ENCODE peak calls at places on chromosomes 11 and 22, in seven cellular contexts. One of them, this sample, is unnamed.

GRCh38 chr11:64118871-64119495 is 46.9 kb downstream of the MACROD1 start:
- DNase-seq in coronary artery: no peak
- DNase-seq in fibroblast of pulmonary artery: no peak
- DNase-seq in sigmoid colon: no peak
- DNase-seq in uterus: no peak
- DNase-seq in CD4-positive, alpha-beta memory T cell: no peak
- DNase-seq in kidney: no peak
- DNase-seq in this sample: no peak

GRCh38 chr22:38567531-38568245 is 2.3 kb downstream of the DMC1 start:
- DNase-seq in fibroblast of pulmonary artery: no peak
- DNase-seq in kidney: no peak
- DNase-seq in coronary artery: no peak
- DNase-seq in uterus: no peak
- DNase-seq in sigmoid colon: no peak
- DNase-seq in CD4-positive, alpha-beta memory T cell: no peak
- DNase-seq in this sample: no peak

GRCh38 chr11:70247710-70248072 is 22.8 kb upstream of the PPFIA1 start:
- DNase-seq in kidney: no peak
- DNase-seq in fibroblast of pulmonary artery: no peak
- DNase-seq in uterus: no peak
- DNase-seq in sigmoid colon: no peak
- DNase-seq in CD4-positive, alpha-beta memory T cell: no peak
- DNase-seq in coronary artery: no peak
- DNase-seq in this sample: peak

GRCh38 chr22:30940655-30941362 is 27.8 kb downstream of the MORC2 start:
- DNase-seq in fibroblast of pulmonary artery: no peak
- DNase-seq in kidney: no peak
- DNase-seq in coronary artery: no peak
- DNase-seq in uterus: no peak
- DNase-seq in CD4-positive, alpha-beta memory T cell: peak
- DNase-seq in sigmoid colon: no peak
- DNase-seq in this sample: no peak

GRCh38 chr22:27853404-27853803 is 51.8 kb upstream of the MN1 start:
- DNase-seq in fibroblast of pulmonary artery: peak
- DNase-seq in uterus: no peak
- DNase-seq in kidney: no peak
- DNase-seq in CD4-positive, alpha-beta memory T cell: no peak
- DNase-seq in coronary artery: no peak
- DNase-seq in sigmoid colon: peak
- DNase-seq in this sample: no peak

GRCh38 chr11:46513934-46514342 is 79.9 kb downstream of the AMBRA1 start:
- DNase-seq in uterus: peak
- DNase-seq in fibroblast of pulmonary artery: peak
- DNase-seq in kidney: peak
- DNase-seq in coronary artery: no peak
- DNase-seq in CD4-positive, alpha-beta memory T cell: no peak
- DNase-seq in sigmoid colon: peak
- DNase-seq in this sample: no peak

GRCh38 chr11:60844045-60844869 is 2.3 kb downstream of the CCDC86 start:
- DNase-seq in sigmoid colon: no peak
- DNase-seq in CD4-positive, alpha-beta memory T cell: no peak
- DNase-seq in uterus: no peak
- DNase-seq in fibroblast of pulmonary artery: no peak
- DNase-seq in coronary artery: no peak
- DNase-seq in kidney: no peak
- DNase-seq in this sample: no peak

GRCh38 chr11:2270322-2271076 is at the start of gene ASCL2:
- DNase-seq in CD4-positive, alpha-beta memory T cell: no peak
- DNase-seq in fibroblast of pulmonary artery: no peak
- DNase-seq in uterus: no peak
- DNase-seq in sigmoid colon: no peak
- DNase-seq in coronary artery: peak
- DNase-seq in kidney: no peak
- DNase-seq in this sample: no peak

GRCh38 chr11:7688238-7688826 is 15.0 kb upstream of the CYB5R2 start:
- DNase-seq in fibroblast of pulmonary artery: peak
- DNase-seq in coronary artery: no peak
- DNase-seq in sigmoid colon: no peak
- DNase-seq in uterus: no peak
- DNase-seq in kidney: no peak
- DNase-seq in CD4-positive, alpha-beta memory T cell: peak
- DNase-seq in this sample: no peak

GRCh38 chr22:30763815-30764686 is 69.4 kb downstream of the OSBP2 start:
- DNase-seq in CD4-positive, alpha-beta memory T cell: peak
- DNase-seq in sigmoid colon: no peak
- DNase-seq in coronary artery: no peak
- DNase-seq in kidney: no peak
- DNase-seq in uterus: no peak
- DNase-seq in fibroblast of pulmonary artery: peak
- DNase-seq in this sample: peak

GRCh38 chr11:33490842-33491370 is 209.7 kb downstream of the C11orf91 start:
- DNase-seq in coronary artery: no peak
- DNase-seq in sigmoid colon: no peak
- DNase-seq in CD4-positive, alpha-beta memory T cell: no peak
- DNase-seq in fibroblast of pulmonary artery: no peak
- DNase-seq in uterus: no peak
- DNase-seq in kidney: no peak
- DNase-seq in this sample: no peak

GRCh38 chr11:119832132-119832531 is 103.1 kb upstream of the NECTIN1 start:
- DNase-seq in kidney: no peak
- DNase-seq in sigmoid colon: no peak
- DNase-seq in CD4-positive, alpha-beta memory T cell: no peak
- DNase-seq in coronary artery: no peak
- DNase-seq in uterus: no peak
- DNase-seq in fibroblast of pulmonary artery: no peak
- DNase-seq in this sample: no peak

GRCh38 chr22:19376247-19376646 is 55.3 kb downstream of the HIRA start:
- DNase-seq in coronary artery: peak
- DNase-seq in CD4-positive, alpha-beta memory T cell: no peak
- DNase-seq in kidney: no peak
- DNase-seq in uterus: no peak
- DNase-seq in sigmoid colon: no peak
- DNase-seq in fibroblast of pulmonary artery: no peak
- DNase-seq in this sample: no peak

GRCh38 chr11:64255135-64256128 is 4.1 kb downstream of the PLCB3 start:
- DNase-seq in fibroblast of pulmonary artery: no peak
- DNase-seq in CD4-positive, alpha-beta memory T cell: no peak
- DNase-seq in sigmoid colon: no peak
- DNase-seq in uterus: no peak
- DNase-seq in coronary artery: no peak
- DNase-seq in kidney: peak
- DNase-seq in this sample: no peak

GRCh38 chr11:95690100-95690499 is 99.5 kb downstream of the FAM76B start:
- DNase-seq in CD4-positive, alpha-beta memory T cell: no peak
- DNase-seq in uterus: no peak
- DNase-seq in fibroblast of pulmonary artery: no peak
- DNase-seq in coronary artery: no peak
- DNase-seq in kidney: no peak
- DNase-seq in sigmoid colon: no peak
- DNase-seq in this sample: no peak

GRCh38 chr11:65410936-65411680 is 11.5 kb upstream of the NEAT1 start:
- DNase-seq in CD4-positive, alpha-beta memory T cell: no peak
- DNase-seq in sigmoid colon: peak
- DNase-seq in fibroblast of pulmonary artery: no peak
- DNase-seq in kidney: peak
- DNase-seq in uterus: no peak
- DNase-seq in coronary artery: no peak
- DNase-seq in this sample: no peak

GRCh38 chr11:124194696-124195418 is 11.7 kb downstream of the OR10D3 start:
- DNase-seq in CD4-positive, alpha-beta memory T cell: peak
- DNase-seq in kidney: no peak
- DNase-seq in fibroblast of pulmonary artery: peak
- DNase-seq in uterus: no peak
- DNase-seq in coronary artery: no peak
- DNase-seq in sigmoid colon: no peak
- DNase-seq in this sample: no peak

GRCh38 chr11:68044898-68045351 is 6.1 kb downstream of the TCIRG1 start:
- DNase-seq in kidney: no peak
- DNase-seq in coronary artery: peak
- DNase-seq in CD4-positive, alpha-beta memory T cell: no peak
- DNase-seq in sigmoid colon: no peak
- DNase-seq in fibroblast of pulmonary artery: no peak
- DNase-seq in uterus: no peak
- DNase-seq in this sample: no peak

GRCh38 chr22:27137809-27138400 is 480.5 kb downstream of the MIAT start:
- DNase-seq in fibroblast of pulmonary artery: no peak
- DNase-seq in kidney: no peak
- DNase-seq in CD4-positive, alpha-beta memory T cell: no peak
- DNase-seq in uterus: no peak
- DNase-seq in coronary artery: no peak
- DNase-seq in sigmoid colon: no peak
- DNase-seq in this sample: no peak

GRCh38 chr22:44530106-44530505 is 32.1 kb upstream of the RTL6 start:
- DNase-seq in coronary artery: no peak
- DNase-seq in uterus: no peak
- DNase-seq in sigmoid colon: no peak
- DNase-seq in CD4-positive, alpha-beta memory T cell: no peak
- DNase-seq in fibroblast of pulmonary artery: no peak
- DNase-seq in kidney: no peak
- DNase-seq in this sample: no peak

DNA sequence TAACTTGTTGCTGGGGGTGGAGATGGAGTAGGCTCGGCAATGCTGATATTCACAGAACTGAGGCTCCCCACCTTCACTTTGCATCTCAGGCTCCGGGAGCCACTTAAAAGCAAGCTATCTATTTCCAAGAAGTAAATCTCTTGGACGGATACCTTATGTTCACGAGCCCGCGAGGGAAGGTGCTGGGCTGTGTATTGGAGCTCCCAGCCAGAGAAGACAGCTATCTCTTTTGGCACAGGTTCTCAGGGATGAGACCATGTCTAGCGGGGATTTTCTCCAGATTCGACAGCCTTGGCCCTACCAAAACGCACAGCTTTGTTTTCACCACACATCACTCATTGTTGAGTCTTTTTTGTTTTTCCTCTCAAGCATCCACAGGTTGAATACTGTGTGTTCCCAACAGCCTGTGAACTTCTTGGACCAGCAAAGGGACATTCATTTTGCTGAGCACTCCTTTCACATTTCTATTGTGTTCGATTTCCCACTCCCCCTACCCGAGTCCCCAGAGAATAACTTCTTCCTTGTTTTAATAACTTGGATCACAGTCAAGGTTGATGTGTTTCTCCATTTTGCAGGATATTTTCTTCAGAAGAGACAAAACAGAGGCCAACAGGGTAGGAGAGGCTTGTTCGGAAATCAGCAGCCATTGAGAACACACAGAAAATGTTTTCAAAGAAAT is 23.3 kb downstream of the WT1 start:
- DNase-seq in kidney: no peak
- DNase-seq in fibroblast of pulmonary artery: no peak
- DNase-seq in coronary artery: no peak
- DNase-seq in sigmoid colon: no peak
- DNase-seq in CD4-positive, alpha-beta memory T cell: no peak
- DNase-seq in uterus: peak
- DNase-seq in this sample: no peak
- H3K4me3 ChIP-seq in kidney: no peak
- H3K4me3 ChIP-seq in fibroblast of pulmonary artery: no peak
- H3K4me3 ChIP-seq in coronary artery: no peak
- H3K4me3 ChIP-seq in sigmoid colon: no peak
- H3K4me3 ChIP-seq in CD4-positive, alpha-beta memory T cell: no peak
- H3K4me3 ChIP-seq in uterus: no peak
- H3K4me3 ChIP-seq in this sample: no peak

DNA sequence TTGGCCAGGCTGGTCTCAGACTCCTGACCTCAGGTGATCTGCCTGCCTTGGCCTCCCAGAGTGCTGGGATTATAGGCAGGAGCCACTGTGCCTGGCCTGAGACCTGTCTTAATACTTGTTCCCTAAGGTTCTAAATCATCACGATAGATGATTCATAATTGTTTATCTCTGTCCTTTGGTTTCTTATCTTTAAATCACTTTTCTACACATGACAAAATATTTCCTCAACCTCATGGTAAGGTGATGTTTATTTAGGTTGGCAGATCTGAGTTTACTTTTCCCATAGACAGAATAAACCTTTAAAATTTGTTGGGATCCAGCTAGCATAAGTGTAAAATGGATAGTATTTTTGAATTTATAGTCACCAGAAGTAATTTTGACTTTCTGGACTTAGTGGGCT is 3.5 kb downstream of the PSMD13 start:
- DNase-seq in CD4-positive, alpha-beta memory T cell: no peak
- DNase-seq in kidney: no peak
- DNase-seq in fibroblast of pulmonary artery: no peak
- DNase-seq in sigmoid colon: peak
- DNase-seq in coronary artery: no peak
- DNase-seq in uterus: no peak
- DNase-seq in this sample: no peak
- H3K4me3 ChIP-seq in CD4-positive, alpha-beta memory T cell: no peak
- H3K4me3 ChIP-seq in kidney: no peak
- H3K4me3 ChIP-seq in fibroblast of pulmonary artery: no peak
- H3K4me3 ChIP-seq in sigmoid colon: no peak
- H3K4me3 ChIP-seq in coronary artery: no peak
- H3K4me3 ChIP-seq in uterus: no peak
- H3K4me3 ChIP-seq in this sample: no peak

GRCh38 chr11:1181420-1181819 is 23.7 kb downstream of the MUC5AC start:
- DNase-seq in kidney: peak
- DNase-seq in coronary artery: no peak
- DNase-seq in fibroblast of pulmonary artery: no peak
- DNase-seq in CD4-positive, alpha-beta memory T cell: no peak
- DNase-seq in uterus: no peak
- DNase-seq in sigmoid colon: no peak
- DNase-seq in this sample: no peak
- H3K4me3 ChIP-seq in kidney: no peak
- H3K4me3 ChIP-seq in coronary artery: no peak
- H3K4me3 ChIP-seq in fibroblast of pulmonary artery: no peak
- H3K4me3 ChIP-seq in CD4-positive, alpha-beta memory T cell: no peak
- H3K4me3 ChIP-seq in uterus: no peak
- H3K4me3 ChIP-seq in sigmoid colon: no peak
- H3K4me3 ChIP-seq in this sample: no peak

DNA sequence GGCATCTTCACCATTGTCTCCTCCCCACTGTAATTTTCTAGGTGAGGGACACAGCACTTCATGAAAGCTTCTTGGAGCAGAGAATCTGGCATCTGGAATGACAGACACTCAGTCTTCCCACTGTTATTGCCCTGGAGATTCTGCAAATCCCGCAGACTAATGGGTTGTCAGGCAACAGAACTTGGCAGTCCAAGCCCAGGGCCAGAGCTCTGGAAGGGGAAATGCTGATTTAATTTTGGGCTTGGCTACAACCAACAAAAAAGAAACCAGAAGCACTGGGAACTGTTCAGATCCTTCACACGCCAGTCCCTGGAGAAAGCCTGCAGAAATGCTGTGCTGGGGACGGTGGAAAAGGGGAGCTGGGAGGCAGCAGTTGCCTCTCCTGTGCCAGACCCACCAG is 71.5 kb upstream of the BID start:
- DNase-seq in sigmoid colon: peak
- DNase-seq in CD4-positive, alpha-beta memory T cell: no peak
- DNase-seq in fibroblast of pulmonary artery: no peak
- DNase-seq in kidney: no peak
- DNase-seq in coronary artery: no peak
- DNase-seq in uterus: peak
- DNase-seq in this sample: no peak
- H3K4me3 ChIP-seq in sigmoid colon: no peak
- H3K4me3 ChIP-seq in CD4-positive, alpha-beta memory T cell: no peak
- H3K4me3 ChIP-seq in fibroblast of pulmonary artery: no peak
- H3K4me3 ChIP-seq in kidney: no peak
- H3K4me3 ChIP-seq in coronary artery: peak
- H3K4me3 ChIP-seq in uterus: no peak
- H3K4me3 ChIP-seq in this sample: no peak